ENCODE peak calls at places on chromosomes 13 and 19, in seven cellular contexts. One of them, this sample, is unnamed.

GRCh38 chr19:10699650-10700335 is 1.4 kb upstream of the QTRT1 start:
- DNase-seq in body of pancreas: peak
- DNase-seq in tibial nerve: no peak
- DNase-seq in ovary: no peak
- DNase-seq in esophagus muscularis mucosa: no peak
- DNase-seq in heart left ventricle: no peak
- DNase-seq in gastrocnemius medialis: no peak
- DNase-seq in this sample: no peak

GRCh38 chr13:24035411-24035810 is 125.1 kb upstream of the SPATA13 start:
- DNase-seq in body of pancreas: no peak
- DNase-seq in tibial nerve: no peak
- DNase-seq in ovary: no peak
- DNase-seq in esophagus muscularis mucosa: no peak
- DNase-seq in heart left ventricle: no peak
- DNase-seq in gastrocnemius medialis: no peak
- DNase-seq in this sample: no peak

GRCh38 chr13:95355491-95355890 is 54.2 kb upstream of the ABCC4 start:
- DNase-seq in body of pancreas: no peak
- DNase-seq in tibial nerve: no peak
- DNase-seq in ovary: no peak
- DNase-seq in esophagus muscularis mucosa: no peak
- DNase-seq in heart left ventricle: no peak
- DNase-seq in gastrocnemius medialis: no peak
- DNase-seq in this sample: peak

GRCh38 chr13:30376426-30377311 is 45.6 kb upstream of the UBE2L5 start:
- DNase-seq in body of pancreas: no peak
- DNase-seq in tibial nerve: no peak
- DNase-seq in ovary: no peak
- DNase-seq in esophagus muscularis mucosa: no peak
- DNase-seq in heart left ventricle: no peak
- DNase-seq in gastrocnemius medialis: no peak
- DNase-seq in this sample: no peak

GRCh38 chr19:18951721-18952281 is 10.8 kb upstream of the HOMER3 start:
- DNase-seq in body of pancreas: no peak
- DNase-seq in tibial nerve: no peak
- DNase-seq in ovary: no peak
- DNase-seq in esophagus muscularis mucosa: no peak
- DNase-seq in heart left ventricle: no peak
- DNase-seq in gastrocnemius medialis: no peak
- DNase-seq in this sample: no peak

GRCh38 chr13:21175656-21176194 is 627 bp downstream of the SKA3 start:
- DNase-seq in body of pancreas: no peak
- DNase-seq in tibial nerve: no peak
- DNase-seq in ovary: no peak
- DNase-seq in esophagus muscularis mucosa: no peak
- DNase-seq in heart left ventricle: no peak
- DNase-seq in gastrocnemius medialis: no peak
- DNase-seq in this sample: no peak

GRCh38 chr19:33125929-33126388 is 6.0 kb upstream of the WDR88 start:
- DNase-seq in body of pancreas: peak
- DNase-seq in tibial nerve: no peak
- DNase-seq in ovary: peak
- DNase-seq in esophagus muscularis mucosa: no peak
- DNase-seq in heart left ventricle: peak
- DNase-seq in gastrocnemius medialis: peak
- DNase-seq in this sample: peak

GRCh38 chr19:50162988-50163387 is at the start of gene IZUMO2:
- DNase-seq in body of pancreas: no peak
- DNase-seq in tibial nerve: no peak
- DNase-seq in ovary: no peak
- DNase-seq in esophagus muscularis mucosa: no peak
- DNase-seq in heart left ventricle: no peak
- DNase-seq in gastrocnemius medialis: no peak
- DNase-seq in this sample: no peak

GRCh38 chr13:110683203-110683883 is 22.6 kb downstream of the CARS2 start:
- DNase-seq in body of pancreas: no peak
- DNase-seq in tibial nerve: no peak
- DNase-seq in ovary: no peak
- DNase-seq in esophagus muscularis mucosa: no peak
- DNase-seq in heart left ventricle: no peak
- DNase-seq in gastrocnemius medialis: no peak
- DNase-seq in this sample: no peak

GRCh38 chr13:27405521-27406134 is 18.8 kb upstream of the GTF3A start:
- DNase-seq in body of pancreas: no peak
- DNase-seq in tibial nerve: no peak
- DNase-seq in ovary: no peak
- DNase-seq in esophagus muscularis mucosa: no peak
- DNase-seq in heart left ventricle: no peak
- DNase-seq in gastrocnemius medialis: no peak
- DNase-seq in this sample: no peak

GRCh38 chr19:4347521-4347920 is 4.2 kb downstream of the MPND start:
- DNase-seq in body of pancreas: no peak
- DNase-seq in tibial nerve: no peak
- DNase-seq in ovary: no peak
- DNase-seq in esophagus muscularis mucosa: no peak
- DNase-seq in heart left ventricle: no peak
- DNase-seq in gastrocnemius medialis: no peak
- DNase-seq in this sample: no peak

GRCh38 chr19:50932018-50932689 is 20.7 kb downstream of the KLK5 start:
- DNase-seq in body of pancreas: no peak
- DNase-seq in tibial nerve: no peak
- DNase-seq in ovary: no peak
- DNase-seq in esophagus muscularis mucosa: no peak
- DNase-seq in heart left ventricle: no peak
- DNase-seq in gastrocnemius medialis: no peak
- DNase-seq in this sample: no peak

GRCh38 chr13:29924482-29924884 is 74.1 kb upstream of the UBL3 start:
- DNase-seq in body of pancreas: peak
- DNase-seq in tibial nerve: no peak
- DNase-seq in ovary: no peak
- DNase-seq in esophagus muscularis mucosa: no peak
- DNase-seq in heart left ventricle: no peak
- DNase-seq in gastrocnemius medialis: no peak
- DNase-seq in this sample: peak

GRCh38 chr19:20664917-20665781 is 3.8 kb upstream of the ZNF626 start:
- DNase-seq in body of pancreas: no peak
- DNase-seq in tibial nerve: no peak
- DNase-seq in ovary: peak
- DNase-seq in esophagus muscularis mucosa: no peak
- DNase-seq in heart left ventricle: peak
- DNase-seq in gastrocnemius medialis: no peak
- DNase-seq in this sample: no peak

GRCh38 chr13:98216135-98216565 is 39.1 kb upstream of the RNF113B start:
- DNase-seq in body of pancreas: peak
- DNase-seq in tibial nerve: no peak
- DNase-seq in ovary: no peak
- DNase-seq in esophagus muscularis mucosa: no peak
- DNase-seq in heart left ventricle: peak
- DNase-seq in gastrocnemius medialis: no peak
- DNase-seq in this sample: peak

GRCh38 chr19:40667602-40668001 is 22.8 kb downstream of the NUMBL start:
- DNase-seq in body of pancreas: no peak
- DNase-seq in tibial nerve: no peak
- DNase-seq in ovary: no peak
- DNase-seq in esophagus muscularis mucosa: no peak
- DNase-seq in heart left ventricle: no peak
- DNase-seq in gastrocnemius medialis: no peak
- DNase-seq in this sample: no peak
- TF ChIP-seq POLR2A in body of pancreas: no peak
- TF ChIP-seq POLR2A in tibial nerve: no peak
- TF ChIP-seq POLR2A in ovary: no peak
- TF ChIP-seq POLR2A in esophagus muscularis mucosa: no peak
- TF ChIP-seq POLR2A in heart left ventricle: no peak
- TF ChIP-seq POLR2A in gastrocnemius medialis: no peak
- TF ChIP-seq POLR2A in this sample: no peak

DNA sequence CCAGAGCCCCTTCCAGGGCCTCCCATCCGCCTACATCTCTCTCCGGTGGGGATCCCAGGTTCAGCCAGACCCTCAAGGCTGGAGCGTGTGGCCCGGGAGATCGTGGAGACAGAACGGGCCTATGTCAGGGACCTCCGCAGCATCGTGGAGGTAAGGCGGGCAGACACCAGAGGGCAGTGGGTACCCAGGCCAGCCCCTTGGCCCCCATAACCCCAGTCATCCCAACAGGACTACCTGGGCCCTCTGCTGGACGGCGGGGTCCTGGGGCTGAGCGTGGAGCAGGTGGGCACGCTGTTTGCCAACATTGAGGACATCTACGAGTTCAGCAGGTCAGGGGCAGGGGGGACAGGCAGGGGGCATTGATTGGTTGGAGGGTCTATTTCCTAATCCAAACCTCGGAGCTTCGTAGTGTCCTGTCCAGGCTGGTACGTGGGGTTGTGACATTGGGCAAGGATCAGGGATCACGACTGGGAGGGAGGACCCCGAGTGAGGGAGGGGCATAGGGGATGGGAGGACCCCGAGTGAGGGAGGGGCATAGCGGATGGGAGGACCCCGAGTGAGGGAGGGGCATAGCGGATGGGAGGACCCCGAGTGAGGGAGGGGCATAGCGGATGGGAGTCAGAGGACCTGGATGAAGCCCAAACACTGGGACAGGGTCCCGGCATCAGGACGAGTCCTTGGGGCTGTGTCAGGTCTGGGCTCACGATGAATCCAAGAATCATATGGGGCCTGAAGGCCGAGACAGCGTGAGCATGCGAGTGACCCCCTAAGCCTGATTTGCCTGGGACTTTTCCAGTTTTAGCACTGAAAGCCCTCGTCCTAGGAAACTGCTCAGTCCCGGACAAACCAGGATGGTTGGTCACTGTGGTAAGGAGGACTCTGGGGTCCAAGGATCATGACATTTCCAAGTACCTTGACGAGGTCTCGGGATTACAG is 2.9 kb downstream of the PLEKHG2 start:
- DNase-seq in body of pancreas: no peak
- DNase-seq in tibial nerve: no peak
- DNase-seq in ovary: no peak
- DNase-seq in esophagus muscularis mucosa: no peak
- DNase-seq in heart left ventricle: no peak
- DNase-seq in gastrocnemius medialis: no peak
- DNase-seq in this sample: no peak
- TF ChIP-seq POLR2A in body of pancreas: no peak
- TF ChIP-seq POLR2A in tibial nerve: no peak
- TF ChIP-seq POLR2A in ovary: no peak
- TF ChIP-seq POLR2A in esophagus muscularis mucosa: no peak
- TF ChIP-seq POLR2A in heart left ventricle: no peak
- TF ChIP-seq POLR2A in gastrocnemius medialis: no peak
- TF ChIP-seq POLR2A in this sample: no peak

DNA sequence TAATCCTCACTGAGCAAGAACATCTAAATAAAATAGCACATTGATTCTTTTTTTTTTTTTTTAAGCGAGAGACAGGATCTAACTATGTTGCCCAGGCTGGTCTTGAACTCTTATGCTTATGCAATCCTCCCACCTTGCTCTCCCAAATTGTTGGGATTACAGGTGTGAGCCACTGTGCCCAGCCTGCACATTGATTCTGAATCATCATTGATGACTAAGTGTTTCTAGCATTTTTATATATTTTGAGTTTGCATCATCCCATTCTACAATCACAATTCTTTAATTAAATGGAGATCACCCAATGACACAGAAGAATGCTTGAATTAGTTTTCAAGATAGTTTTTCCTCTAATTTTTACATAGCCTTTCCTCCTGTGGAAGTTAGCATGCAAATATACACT is 354.1 kb downstream of the KLF5 start:
- DNase-seq in body of pancreas: no peak
- DNase-seq in tibial nerve: no peak
- DNase-seq in ovary: no peak
- DNase-seq in esophagus muscularis mucosa: no peak
- DNase-seq in heart left ventricle: no peak
- DNase-seq in gastrocnemius medialis: no peak
- DNase-seq in this sample: no peak
- TF ChIP-seq POLR2A in body of pancreas: no peak
- TF ChIP-seq POLR2A in tibial nerve: no peak
- TF ChIP-seq POLR2A in ovary: no peak
- TF ChIP-seq POLR2A in esophagus muscularis mucosa: no peak
- TF ChIP-seq POLR2A in heart left ventricle: no peak
- TF ChIP-seq POLR2A in gastrocnemius medialis: no peak
- TF ChIP-seq POLR2A in this sample: no peak

DNA sequence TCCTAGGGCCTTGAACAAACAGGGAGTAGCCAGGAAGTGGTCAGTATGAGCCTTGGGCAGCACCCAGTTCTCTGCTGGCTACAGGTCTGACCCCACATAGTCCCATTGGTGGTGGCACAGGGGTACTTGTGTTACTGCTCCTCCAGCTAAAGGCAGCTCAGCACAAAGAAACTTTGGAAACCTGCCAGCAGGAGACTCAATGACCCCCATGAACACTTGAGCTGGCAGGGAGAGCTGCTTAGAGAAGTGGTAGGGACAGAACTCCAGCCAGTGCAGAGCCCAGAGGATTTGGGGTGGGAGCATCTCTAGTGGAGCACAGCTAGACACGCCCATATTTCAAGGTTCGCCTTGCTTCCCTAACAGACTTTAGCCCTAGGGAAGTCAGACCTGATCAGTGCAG is 10.4 kb upstream of the ZNF586 start:
- DNase-seq in body of pancreas: no peak
- DNase-seq in tibial nerve: no peak
- DNase-seq in ovary: no peak
- DNase-seq in esophagus muscularis mucosa: no peak
- DNase-seq in heart left ventricle: no peak
- DNase-seq in gastrocnemius medialis: no peak
- DNase-seq in this sample: peak
- TF ChIP-seq POLR2A in body of pancreas: no peak
- TF ChIP-seq POLR2A in tibial nerve: no peak
- TF ChIP-seq POLR2A in ovary: no peak
- TF ChIP-seq POLR2A in esophagus muscularis mucosa: no peak
- TF ChIP-seq POLR2A in heart left ventricle: no peak
- TF ChIP-seq POLR2A in gastrocnemius medialis: no peak
- TF ChIP-seq POLR2A in this sample: no peak

DNA sequence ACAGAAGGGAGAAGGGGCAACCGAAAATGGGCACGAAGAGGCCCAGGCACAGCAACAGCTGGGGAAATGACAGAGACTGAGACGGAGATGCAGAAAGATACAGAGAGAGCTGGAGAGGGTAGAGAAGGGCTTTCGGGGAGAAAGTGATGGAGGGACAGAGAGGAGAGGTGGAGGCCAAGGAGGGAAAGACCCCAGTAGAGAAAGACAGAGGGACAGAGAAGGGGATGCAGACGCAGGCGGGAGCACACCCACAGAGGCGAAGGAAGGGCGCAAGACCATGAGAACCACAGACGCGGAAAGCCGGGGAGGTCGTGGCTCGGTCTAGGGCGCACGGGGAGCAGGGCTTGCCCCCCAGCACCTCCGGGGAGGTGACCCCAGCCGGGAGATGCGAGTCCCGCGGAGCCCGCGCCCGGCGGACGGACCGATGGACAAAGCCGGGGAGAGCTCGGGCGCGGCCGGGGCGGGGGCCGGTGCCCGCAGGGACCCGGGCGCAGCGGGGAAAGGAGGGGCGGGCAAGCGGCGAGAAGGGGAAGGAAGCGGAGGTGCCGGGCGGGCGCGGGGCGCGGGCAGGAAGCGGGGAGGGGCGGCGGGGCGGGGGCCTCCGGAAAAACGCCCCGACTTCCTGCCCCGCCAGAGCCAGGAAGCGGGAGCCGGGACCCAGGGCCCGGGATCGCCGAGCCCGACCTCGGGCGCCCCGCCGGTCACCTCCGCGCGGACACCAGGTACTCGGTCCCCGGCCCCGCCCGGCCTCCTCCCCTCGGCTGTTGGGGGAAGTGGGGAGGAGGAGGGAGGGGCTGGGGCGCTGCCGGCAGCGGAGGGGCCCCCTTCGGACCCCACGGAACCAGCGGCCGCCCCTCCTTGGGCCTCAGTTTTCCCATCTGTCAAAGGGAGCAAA is at the start of gene ARHGEF1:
- DNase-seq in body of pancreas: peak
- DNase-seq in tibial nerve: no peak
- DNase-seq in ovary: peak
- DNase-seq in esophagus muscularis mucosa: no peak
- DNase-seq in heart left ventricle: peak
- DNase-seq in gastrocnemius medialis: no peak
- DNase-seq in this sample: peak
- TF ChIP-seq POLR2A in body of pancreas: peak
- TF ChIP-seq POLR2A in tibial nerve: no peak
- TF ChIP-seq POLR2A in ovary: no peak
- TF ChIP-seq POLR2A in esophagus muscularis mucosa: no peak
- TF ChIP-seq POLR2A in heart left ventricle: no peak
- TF ChIP-seq POLR2A in gastrocnemius medialis: peak
- TF ChIP-seq POLR2A in this sample: no peak

This sample was measured in H54.